ENCODE peak calls at places on chromosomes 12 and 14, in four cellular contexts. H, P, N and O are unnamed samples. For H3K36me3, the result is how much of the 10 kb centered on the place peaks cover.

GRCh38 chr14:76662580-76662979 is 98.7 kb upstream of the VASH1 start:
- DNase-seq in H (no peak), P (no peak), N (no peak), O (no peak)

GRCh38 chr14:20197459-20197858 is 6.8 kb downstream of the OR11G2 start:
- DNase-seq in H (no peak), P (no peak), N (no peak), O (no peak)

GRCh38 chr14:63448841-63449240 is 94.3 kb downstream of the PPP2R5E start:
- DNase-seq in H (no peak), P (no peak), N (no peak), O (no peak)

GRCh38 chr14:69527635-69528034 is 43.1 kb downstream of the PLEKHD1 start:
- DNase-seq in H (no peak), P (no peak), N (no peak), O (no peak)

GRCh38 chr14:95901014-95901413 is 24.4 kb downstream of the TUNAR start:
- DNase-seq in H (no peak), P (no peak), N (no peak), O (no peak)

GRCh38 chr12:12723681-12724420 is 6.7 kb downstream of the CDKN1B start:
- DNase-seq in H (peak), P (peak), N (no peak), O (no peak)

GRCh38 chr12:52244615-52244994 is 11.6 kb downstream of the KRT7 start:
- DNase-seq in H (no peak), P (no peak), N (no peak), O (no peak)

GRCh38 chr14:101075801-101076413 is 172.4 kb upstream of the RTL1 start:
- DNase-seq in H (peak), P (no peak), N (no peak), O (no peak)

GRCh38 chr14:35400707-35401421 is 3.7 kb downstream of the NFKBIA start:
- DNase-seq in H (no peak), P (no peak), N (no peak), O (no peak)

GRCh38 chr14:97723834-97724770 is 926.9 kb downstream of the VRK1 start:
- DNase-seq in H (no peak), P (no peak), N (no peak), O (no peak)

GRCh38 chr14:32985881-32986280 is 47.2 kb downstream of the NPAS3 start:
- DNase-seq in H (no peak), P (no peak), N (no peak), O (no peak)

GRCh38 chr14:94897092-94897491 is 127.2 kb upstream of the GSC start:
- DNase-seq in H (peak), P (no peak), N (peak), O (no peak)

GRCh38 chr14:101889366-101889765 is 75.0 kb upstream of the DYNC1H1 start:
- DNase-seq in H (no peak), P (no peak), N (no peak), O (no peak)

GRCh38 chr14:58287607-58288042 is 10.7 kb upstream of the ARID4A start:
- DNase-seq in H (no peak), P (no peak), N (no peak), O (no peak)

GRCh38 chr12:95805864-95806669 is 15.5 kb upstream of the NTN4 start:
- DNase-seq in H (no peak), P (no peak), N (peak), O (no peak)

GRCh38 chr12:67853204-67853603 is 136.0 kb upstream of the IFNG-AS1 start:
- DNase-seq in H (no peak), P (no peak), N (no peak), O (no peak)

GRCh38 chr14:98798099-98798498 is 473.9 kb downstream of the BCL11B start:
- DNase-seq in H (no peak), P (no peak), N (no peak), O (peak)

GRCh38 chr14:78697341-78697740 is 527.2 kb downstream of the NRXN3 start:
- DNase-seq in H (no peak), P (no peak), N (peak), O (no peak)

GRCh38 chr14:74035556-74035955 is 16.4 kb downstream of the BBOF1 start:
- DNase-seq in H (no peak), P (no peak), N (peak), O (no peak)

GRCh38 chr12:47155457-47156166 is 75.9 kb upstream of the AMIGO2 start:
- DNase-seq in H (no peak), P (no peak), N (peak), O (no peak)

GRCh38 chr12:110022980-110023633 is 23.9 kb downstream of the ANKRD13A start:
- DNase-seq in H (no peak), P (no peak), N (no peak), O (no peak)

GRCh38 chr14:72332054-72332453 is 399.8 kb downstream of the RGS6 start:
- DNase-seq in H (no peak), P (peak), N (no peak), O (no peak)

GRCh38 chr12:116539905-116540482 is 19.2 kb upstream of the MAP1LC3B2 start:
- DNase-seq in H (peak), P (no peak), N (peak), O (peak)

GRCh38 chr14:51094282-51094821 is 553 bp downstream of the TRIM9 start:
- DNase-seq in H (no peak), P (no peak), N (no peak), O (no peak)

GRCh38 chr12:116372815-116373214 is 95.3 kb upstream of the MED13L start:
- DNase-seq in H (no peak), P (no peak), N (no peak), O (no peak)

GRCh38 chr12:2624543-2625266 is 170.1 kb upstream of the FKBP4 start:
- DNase-seq in H (no peak), P (no peak), N (no peak), O (no peak)

GRCh38 chr14:34971381-34971780 is 11.4 kb upstream of the SRP54 start:
- DNase-seq in H (no peak), P (no peak), N (peak), O (no peak)

GRCh38 chr14:60922050-60922449 is 58.8 kb downstream of the TRMT5 start:
- DNase-seq in H (no peak), P (no peak), N (no peak), O (no peak)

GRCh38 chr12:109810954-109811623 is 22.1 kb downstream of the TRPV4 start:
- DNase-seq in H (no peak), P (no peak), N (no peak), O (no peak)

GRCh38 chr12:57116580-57117281 is 5.6 kb upstream of the STAT6 start:
- DNase-seq in H (no peak), P (no peak), N (no peak), O (no peak)

GRCh38 chr12:57111046-57111698 is at the start of gene STAT6:
- DNase-seq in H (peak), P (peak), N (peak), O (peak)

GRCh38 chr12:57109207-57110160 is 1.7 kb downstream of the STAT6 start:
- DNase-seq in H (no peak), P (no peak), N (no peak), O (no peak)

GRCh38 chr12:57110189-57111045 is 745 bp downstream of the STAT6 start:
- DNase-seq in H (peak), P (peak), N (no peak), O (peak)

GRCh38 chr12:57112492-57113294 is 1.5 kb upstream of the STAT6 start:
- DNase-seq in H (no peak), P (no peak), N (no peak), O (no peak)
- TF ChIP-seq CTCF in H (no peak), P (peak), N (no peak), O (peak)

GRCh38 chr14:24188251-24189058 is at the start of gene IPO4:
- DNase-seq in H (peak), P (peak), N (peak), O (peak)

GRCh38 chr14:24189460-24189859 is 844 bp upstream of the IPO4 start:
- DNase-seq in H (no peak), P (no peak), N (no peak), O (no peak)

GRCh38 chr14:24187538-24187915 is 1.1 kb downstream of the IPO4 start:
- DNase-seq in H (no peak), P (no peak), N (no peak), O (no peak)

GRCh38 chr14:24190416-24190815 is 1.8 kb upstream of the IPO4 start:
- DNase-seq in H (no peak), P (no peak), N (no peak), O (no peak)

GRCh38 chr14:24189059-24189375 is 401 bp upstream of the IPO4 start:
- DNase-seq in H (no peak), P (no peak), N (no peak), O (no peak)
- H3K27ac ChIP-seq in H (peak), P (peak), N (no peak), O (no peak)

GRCh38 chr12:120697344-120697743 is 10.4 kb downstream of the MLEC start:
- DNase-seq in H (no peak), P (no peak), N (no peak), O (no peak)
- H3K36me3 ChIP-seq in H (under half), P (half or more), N (half or more), O (under half)

DNA sequence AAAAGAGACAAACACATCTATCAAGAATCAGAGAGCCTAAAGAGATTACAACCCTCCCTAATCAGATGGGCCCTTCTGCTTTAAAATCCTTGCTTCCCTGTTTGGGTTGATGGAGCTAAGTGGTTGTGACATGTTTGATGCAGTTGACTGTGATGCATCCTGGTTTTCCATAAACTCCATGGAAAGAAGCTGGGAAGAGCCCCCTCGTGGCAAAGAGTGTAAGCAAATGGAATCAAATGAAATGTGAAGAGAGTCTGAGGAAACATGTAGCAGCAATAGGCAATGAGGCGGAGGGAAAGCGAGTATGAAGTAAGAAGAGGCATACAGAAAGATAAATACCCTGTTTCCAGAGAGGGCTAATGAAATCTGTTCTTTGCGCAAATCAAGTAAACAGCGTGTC is 70.4 kb upstream of the SLCO1C1 start:
- DNase-seq in H (no peak), P (no peak), N (peak), O (no peak)
- TF ChIP-seq CTCF in H (no peak), P (peak), N (peak), O (no peak)

DNA sequence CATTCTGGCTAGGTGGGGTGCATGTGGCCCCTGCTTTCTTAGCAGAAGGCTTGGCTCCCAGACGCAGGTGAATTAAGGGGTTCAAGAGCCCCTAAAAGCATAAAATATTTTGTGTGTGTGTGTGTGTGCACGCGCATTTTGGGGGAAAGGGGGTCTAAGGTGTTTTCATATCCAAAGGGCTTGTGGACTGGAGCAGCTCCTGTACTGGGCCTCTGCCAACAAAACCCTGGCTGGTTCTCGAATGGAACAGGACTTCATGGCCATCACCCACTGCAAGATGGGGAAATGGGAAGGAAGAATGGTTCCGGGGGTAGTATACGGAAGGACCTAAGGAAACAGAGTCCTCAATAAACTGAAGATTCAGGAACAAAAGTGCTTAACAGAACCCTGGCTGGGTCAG is 3.9 kb upstream of the ATN1 start:
- DNase-seq in H (no peak), P (no peak), N (no peak), O (no peak)
- H3K27ac ChIP-seq in H (peak), P (peak), N (no peak), O (peak)

DNA sequence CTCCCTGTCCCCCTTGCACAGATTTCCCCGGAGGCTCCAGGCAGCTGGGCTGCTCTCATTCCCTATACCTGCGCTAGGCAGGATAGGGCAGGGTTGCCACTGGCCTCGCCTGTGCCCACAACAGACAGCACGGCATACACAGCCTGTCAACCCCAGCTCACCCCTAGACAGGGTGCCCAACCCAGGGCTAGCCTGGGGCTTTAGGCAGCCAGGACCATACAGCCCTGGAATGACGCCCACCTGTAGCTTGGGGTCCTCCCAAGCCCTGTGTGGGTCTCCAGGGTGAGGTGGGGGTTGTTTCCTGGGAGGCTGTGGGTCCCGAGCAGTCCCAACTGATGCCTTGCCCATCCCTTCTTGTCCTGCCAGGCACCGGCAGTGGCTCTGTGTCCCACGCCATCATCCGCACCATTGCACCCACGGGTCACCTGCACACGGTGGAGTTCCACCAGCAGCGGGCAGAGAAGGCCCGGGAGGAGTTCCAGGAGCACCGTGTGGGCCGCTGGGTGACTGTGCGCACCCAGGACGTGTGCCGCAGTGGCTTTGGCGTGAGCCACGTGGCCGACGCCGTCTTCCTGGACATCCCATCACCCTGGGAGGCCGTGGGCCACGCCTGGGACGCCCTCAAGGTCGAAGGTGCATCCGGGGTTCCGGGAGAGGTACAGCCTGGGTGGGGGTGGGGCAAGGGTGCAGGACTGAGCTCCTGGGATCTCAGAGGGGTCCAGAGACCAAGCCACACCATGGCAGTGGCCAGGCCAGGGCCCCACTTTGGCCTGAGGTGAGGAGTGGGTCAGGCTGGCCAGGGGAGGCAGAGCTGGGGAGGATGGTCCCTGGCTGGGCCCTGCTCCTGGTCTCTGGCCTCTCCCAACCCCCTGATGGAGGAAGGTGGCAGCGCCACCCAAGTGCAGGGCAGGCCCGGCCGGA is 3.5 kb downstream of the TRMT61A start:
- DNase-seq in H (peak), P (no peak), N (no peak), O (no peak)
- H3K36me3 ChIP-seq in H (under half), P (under half), N (under half), O (under half)

GRCh38 chr14:88386395-88386794 is 938 bp downstream of the SPATA7 start:
- DNase-seq in H (no peak), P (no peak), N (no peak), O (no peak)

GRCh38 chr14:88385212-88386101 is at the start of gene SPATA7:
- DNase-seq in H (peak), P (peak), N (peak), O (peak)

GRCh38 chr14:88379706-88380343 is 5.6 kb upstream of the SPATA7 start:
- DNase-seq in H (no peak), P (no peak), N (no peak), O (no peak)

GRCh38 chr14:88384653-88385205 is 728 bp upstream of the SPATA7 start:
- DNase-seq in H (no peak), P (no peak), N (no peak), O (no peak)

GRCh38 chr14:88380405-88380804 is 5.1 kb upstream of the SPATA7 start:
- DNase-seq in H (no peak), P (no peak), N (no peak), O (no peak)
- TF ChIP-seq CTCF in H (no peak), P (peak), N (peak), O (no peak)

GRCh38 chr12:124605150-124605549 is 37.7 kb upstream of the NCOR2 start:
- DNase-seq in H (no peak), P (no peak), N (no peak), O (no peak)
- H3K27ac ChIP-seq in H (no peak), P (no peak), N (no peak), O (no peak)

GRCh38 chr12:119864591-119864990 is 12.5 kb downstream of the CIT start:
- DNase-seq in H (no peak), P (no peak), N (no peak), O (no peak)
- H3K36me3 ChIP-seq in H (under half), P (under half), N (under half), O (under half)